ENCODE peak calls at places on chromosomes 13 and 19, in ten cellular contexts. T is H1; J is uterus; S is CD8-positive, alpha-beta T cell; K is PC-3; Z is tibial nerve; F is ascending aorta; U is adrenal gland; Y is AG04450; X is astrocyte. A is an unnamed sample. For H3K9me3, the result is how much of the 10 kb centered on the place peaks cover.

GRCh38 chr19:917323-918151 is at the start of gene KISS1R:
- DNase-seq in T (peak), J (no peak), S (peak), K (peak), Z (no peak), F (no peak), U (no peak), Y (no peak), X (no peak), A (no peak)

GRCh38 chr13:97976551-97977375 is 23.3 kb downstream of the IPO5 start:
- DNase-seq in T (peak), J (no peak), S (peak), K (no peak), Z (no peak), F (no peak), U (peak), Y (no peak), X (no peak), A (peak)

GRCh38 chr13:32969516-32969941 is 46.7 kb upstream of the KL start:
- DNase-seq in T (no peak), J (peak), S (no peak), K (no peak), Z (no peak), F (no peak), U (peak), Y (peak), X (peak), A (no peak)

GRCh38 chr19:1046836-1047695 is 7.2 kb downstream of the ABCA7 start:
- DNase-seq in T (no peak), J (no peak), S (no peak), K (no peak), Z (no peak), F (no peak), U (no peak), Y (no peak), X (no peak), A (no peak)

GRCh38 chr13:43846496-43846895 is 33.0 kb downstream of the CCDC122 start:
- DNase-seq in T (no peak), J (no peak), S (no peak), K (no peak), Z (no peak), F (no peak), U (no peak), Y (peak), X (peak), A (no peak)

GRCh38 chr19:36049080-36049698 is 4.9 kb downstream of the THAP8 start:
- DNase-seq in T (no peak), J (no peak), S (no peak), K (peak), Z (no peak), F (no peak), U (no peak), Y (no peak), X (no peak), A (no peak)

GRCh38 chr19:55647732-55648656 is at the start of gene CCDC106:
- DNase-seq in T (peak), J (peak), S (peak), K (peak), Z (no peak), F (no peak), U (peak), Y (no peak), X (peak), A (no peak)

GRCh38 chr19:55251296-55252081 is 7.3 kb downstream of the PPP6R1 start:
- DNase-seq in T (no peak), J (no peak), S (peak), K (peak), Z (no peak), F (no peak), U (no peak), Y (no peak), X (peak), A (no peak)

GRCh38 chr19:48946789-48947542 is 7.7 kb upstream of the BAX start:
- DNase-seq in T (no peak), J (no peak), S (no peak), K (no peak), Z (no peak), F (no peak), U (no peak), Y (no peak), X (no peak), A (no peak)

GRCh38 chr19:9453953-9454352 is 18.6 kb upstream of the ZNF266 start:
- DNase-seq in T (no peak), J (no peak), S (no peak), K (no peak), Z (no peak), F (no peak), U (no peak), Y (no peak), X (no peak), A (no peak)

GRCh38 chr13:63680704-63681103 is 2265.1 kb upstream of the PCDH20 start:
- DNase-seq in T (no peak), J (no peak), S (no peak), K (no peak), Z (no peak), F (no peak), U (no peak), Y (no peak), X (no peak), A (no peak)

GRCh38 chr13:46121033-46121432 is 16.2 kb upstream of the CPB2 start:
- DNase-seq in T (no peak), J (no peak), S (no peak), K (no peak), Z (no peak), F (no peak), U (no peak), Y (no peak), X (no peak), A (no peak)

GRCh38 chr13:20263393-20264044 is 31.4 kb upstream of the GJB6 start:
- DNase-seq in T (no peak), J (no peak), S (no peak), K (no peak), Z (no peak), F (no peak), U (no peak), Y (no peak), X (no peak), A (no peak)

GRCh38 chr13:113357529-113357928 is 6.4 kb downstream of the GRTP1 start:
- DNase-seq in T (no peak), J (no peak), S (no peak), K (peak), Z (no peak), F (no peak), U (no peak), Y (peak), X (peak), A (no peak)

GRCh38 chr13:36130542-36131214 is 504 bp downstream of the DCLK1 start:
- DNase-seq in T (peak), J (peak), S (no peak), K (no peak), Z (no peak), F (no peak), U (no peak), Y (no peak), X (no peak), A (no peak)

GRCh38 chr13:95296326-95296939 is 4.8 kb downstream of the ABCC4 start:
- DNase-seq in T (peak), J (no peak), S (peak), K (peak), Z (no peak), F (no peak), U (peak), Y (no peak), X (no peak), A (no peak)

GRCh38 chr13:45356966-45357689 is 16.1 kb upstream of the TPT1 start:
- DNase-seq in T (no peak), J (no peak), S (no peak), K (no peak), Z (no peak), F (no peak), U (no peak), Y (no peak), X (peak), A (no peak)

GRCh38 chr19:835201-835810 is 5.5 kb upstream of the PRTN3 start:
- DNase-seq in T (no peak), J (no peak), S (no peak), K (no peak), Z (no peak), F (no peak), U (no peak), Y (no peak), X (no peak), A (no peak)

GRCh38 chr13:69600811-69601210 is 506.8 kb upstream of the ATXN8OS start:
- DNase-seq in T (no peak), J (no peak), S (no peak), K (no peak), Z (no peak), F (no peak), U (no peak), Y (no peak), X (no peak), A (no peak)

GRCh38 chr13:33185853-33186252 is 99.7 kb downstream of the STARD13 start:
- DNase-seq in T (no peak), J (no peak), S (no peak), K (no peak), Z (no peak), F (no peak), U (no peak), Y (no peak), X (peak), A (no peak)

GRCh38 chr19:14114854-14115253 is 2.7 kb downstream of the PRKACA start:
- DNase-seq in T (peak), J (no peak), S (peak), K (peak), Z (no peak), F (no peak), U (peak), Y (no peak), X (no peak), A (peak)

GRCh38 chr19:24060687-24061356 is 26.2 kb upstream of the ZNF254 start:
- DNase-seq in T (no peak), J (no peak), S (no peak), K (peak), Z (no peak), F (no peak), U (no peak), Y (no peak), X (no peak), A (no peak)

GRCh38 chr13:108963846-108964600 is 334.6 kb downstream of the MYO16 start:
- DNase-seq in T (no peak), J (no peak), S (no peak), K (peak), Z (no peak), F (no peak), U (no peak), Y (peak), X (peak), A (no peak)

GRCh38 chr13:111219306-111219705 is 101.1 kb upstream of the TEX29 start:
- DNase-seq in T (no peak), J (no peak), S (no peak), K (no peak), Z (no peak), F (no peak), U (no peak), Y (peak), X (peak), A (no peak)

GRCh38 chr19:11693505-11694499 is 44.9 kb downstream of the ZNF823 start:
- DNase-seq in T (peak), J (no peak), S (no peak), K (peak), Z (no peak), F (no peak), U (no peak), Y (no peak), X (peak), A (no peak)

GRCh38 chr13:97967948-97968347 is 14.5 kb downstream of the IPO5 start:
- DNase-seq in T (no peak), J (no peak), S (no peak), K (no peak), Z (no peak), F (no peak), U (no peak), Y (no peak), X (peak), A (no peak)

GRCh38 chr19:1855040-1855827 is 7.0 kb upstream of the REXO1 start:
- DNase-seq in T (peak), J (peak), S (peak), K (peak), Z (peak), F (peak), U (peak), Y (peak), X (peak), A (peak)

GRCh38 chr19:50046649-50047503 is 21.1 kb downstream of the ZNF473 start:
- DNase-seq in T (peak), J (no peak), S (peak), K (peak), Z (peak), F (no peak), U (peak), Y (no peak), X (no peak), A (peak)

GRCh38 chr19:50044922-50045321 is 19.1 kb downstream of the ZNF473 start:
- DNase-seq in T (no peak), J (no peak), S (no peak), K (no peak), Z (no peak), F (no peak), U (no peak), Y (no peak), X (no peak), A (no peak)

GRCh38 chr19:50050406-50051223 is 24.8 kb downstream of the ZNF473 start:
- DNase-seq in T (peak), J (peak), S (peak), K (peak), Z (peak), F (peak), U (peak), Y (peak), X (peak), A (peak)

GRCh38 chr19:50043967-50044366 is 18.2 kb downstream of the ZNF473 start:
- DNase-seq in T (no peak), J (no peak), S (no peak), K (no peak), Z (no peak), F (no peak), U (no peak), Y (no peak), X (no peak), A (no peak)

GRCh38 chr19:50047686-50048085 is 21.9 kb downstream of the ZNF473 start:
- DNase-seq in T (no peak), J (no peak), S (no peak), K (no peak), Z (no peak), F (no peak), U (no peak), Y (no peak), X (no peak), A (no peak)
- H3K9me3 ChIP-seq in T (half or more), J (under half), S (under half), K (under half), Z (under half), F (half or more), U (under half), Y (half or more), X (half or more), A (under half)

GRCh38 chr19:58089846-58090245 is 8.2 kb downstream of the ZSCAN18 start:
- DNase-seq in T (no peak), J (no peak), S (no peak), K (no peak), Z (no peak), F (no peak), U (no peak), Y (no peak), X (no peak), A (no peak)

GRCh38 chr19:58084596-58085347 is 13.3 kb downstream of the ZSCAN18 start:
- DNase-seq in T (no peak), J (no peak), S (no peak), K (no peak), Z (no peak), F (no peak), U (no peak), Y (no peak), X (no peak), A (no peak)

GRCh38 chr19:58086825-58087710 is 11.0 kb downstream of the ZSCAN18 start:
- DNase-seq in T (no peak), J (no peak), S (no peak), K (no peak), Z (no peak), F (no peak), U (no peak), Y (no peak), X (no peak), A (no peak)

GRCh38 chr19:58088521-58089052 is 9.4 kb downstream of the ZSCAN18 start:
- DNase-seq in T (no peak), J (no peak), S (no peak), K (no peak), Z (no peak), F (no peak), U (no peak), Y (no peak), X (no peak), A (no peak)

DNA sequence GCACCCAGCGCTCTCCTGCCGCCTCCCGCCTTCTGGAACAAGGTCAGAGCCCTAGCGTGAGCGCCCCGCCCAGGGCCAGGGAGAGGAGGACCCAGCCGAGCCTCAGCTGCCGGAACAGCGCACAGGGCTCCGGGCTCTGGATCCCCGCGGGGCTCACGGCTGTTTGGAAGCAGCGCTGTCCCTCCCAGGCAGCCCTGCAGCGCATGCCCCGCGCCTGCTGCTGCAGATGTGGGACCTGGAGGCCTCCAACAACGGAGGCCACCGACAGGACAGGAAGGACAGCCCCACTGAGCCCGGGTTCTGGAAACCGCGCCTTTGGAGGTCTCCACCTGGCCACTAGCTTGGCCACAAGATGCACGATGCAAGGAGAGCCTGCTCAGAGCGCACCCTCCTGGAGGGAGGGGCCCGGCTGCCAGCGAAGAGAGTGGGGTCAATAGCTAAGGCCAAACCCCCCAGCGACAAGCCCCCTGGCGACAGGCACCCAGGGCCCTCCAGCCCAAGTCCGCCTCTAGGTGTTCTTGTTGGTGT is 12.6 kb downstream of the ZSCAN18 start:
- DNase-seq in T (no peak), J (no peak), S (no peak), K (no peak), Z (no peak), F (no peak), U (no peak), Y (no peak), X (no peak), A (no peak)
- H3K9me3 ChIP-seq in T (under half), J (under half), S (under half), K (half or more), Z (under half), F (half or more), U (under half), Y (half or more), X (under half), A (under half)

GRCh38 chr13:101949681-101950080 is 452.2 kb downstream of the FGF14 start:
- DNase-seq in T (no peak), J (no peak), S (no peak), K (no peak), Z (no peak), F (no peak), U (no peak), Y (no peak), X (no peak), A (no peak)

GRCh38 chr13:101945435-101945834 is 456.4 kb downstream of the FGF14 start:
- DNase-seq in T (no peak), J (no peak), S (no peak), K (no peak), Z (no peak), F (no peak), U (no peak), Y (no peak), X (no peak), A (no peak)

GRCh38 chr13:101946411-101946810 is 455.4 kb downstream of the FGF14 start:
- DNase-seq in T (no peak), J (no peak), S (no peak), K (no peak), Z (no peak), F (no peak), U (no peak), Y (no peak), X (no peak), A (no peak)

GRCh38 chr13:101955764-101956163 is 446.1 kb downstream of the FGF14 start:
- DNase-seq in T (no peak), J (no peak), S (no peak), K (no peak), Z (no peak), F (no peak), U (no peak), Y (no peak), X (no peak), A (no peak)

DNA sequence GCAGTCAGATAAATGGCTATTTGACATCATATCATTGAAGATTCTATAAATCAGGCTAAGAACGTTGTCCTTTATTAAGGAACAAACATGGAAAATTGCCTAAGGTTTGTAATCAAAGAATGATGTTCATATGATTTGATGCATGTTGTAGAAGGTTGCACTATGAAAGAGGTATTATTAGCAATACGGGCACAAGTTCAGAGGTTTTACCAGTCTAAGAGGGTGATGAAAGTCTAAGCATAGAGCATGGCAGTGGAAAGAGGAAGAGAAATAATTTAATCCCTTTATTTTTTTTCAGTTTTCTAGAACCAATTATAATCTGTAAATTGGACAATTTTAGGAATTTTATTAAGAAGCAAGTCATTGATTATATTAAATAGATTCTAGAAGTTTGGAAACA is 450.7 kb downstream of the FGF14 start:
- DNase-seq in T (no peak), J (no peak), S (no peak), K (no peak), Z (no peak), F (no peak), U (no peak), Y (no peak), X (no peak), A (no peak)
- H3K9me3 ChIP-seq in T (under half), J (under half), S (under half), K (under half), Z (under half), F (under half), U (under half), Y (under half), X (under half), A (under half)

GRCh38 chr19:52653161-52653560 is 15.0 kb upstream of the ZNF83 start:
- DNase-seq in T (no peak), J (no peak), S (no peak), K (no peak), Z (no peak), F (no peak), U (no peak), Y (no peak), X (no peak), A (no peak)

GRCh38 chr19:52651956-52652355 is 13.8 kb upstream of the ZNF83 start:
- DNase-seq in T (no peak), J (no peak), S (no peak), K (no peak), Z (no peak), F (no peak), U (no peak), Y (no peak), X (no peak), A (no peak)

GRCh38 chr19:52646571-52647222 is 8.5 kb upstream of the ZNF83 start:
- DNase-seq in T (no peak), J (no peak), S (no peak), K (no peak), Z (no peak), F (no peak), U (no peak), Y (no peak), X (peak), A (no peak)

GRCh38 chr19:52648336-52648990 is 10.3 kb upstream of the ZNF83 start:
- DNase-seq in T (no peak), J (no peak), S (no peak), K (no peak), Z (no peak), F (no peak), U (no peak), Y (no peak), X (peak), A (no peak)
- H3K9me3 ChIP-seq in T (under half), J (under half), S (under half), K (under half), Z (under half), F (under half), U (under half), Y (under half), X (under half), A (under half)

DNA sequence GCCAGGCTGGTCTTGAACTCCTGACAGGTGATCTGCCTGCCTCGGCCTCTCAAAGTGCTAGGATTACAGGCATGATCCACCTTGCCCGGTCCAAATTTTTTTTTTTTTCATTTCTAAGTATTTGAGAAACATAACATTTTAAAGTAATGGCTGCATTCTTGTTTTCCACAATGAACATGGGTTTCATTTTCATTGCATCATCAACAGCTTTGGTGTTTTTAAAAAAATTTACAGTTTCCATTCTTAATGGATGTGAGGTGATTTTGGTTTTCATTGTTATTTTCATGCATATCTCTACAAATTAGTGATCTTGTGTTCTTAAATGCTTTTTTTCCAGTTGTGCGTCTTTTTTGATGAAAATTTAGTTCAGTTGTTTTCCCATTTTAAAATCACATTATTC is 27.5 kb downstream of the ZNF429 start:
- DNase-seq in T (no peak), J (no peak), S (no peak), K (no peak), Z (no peak), F (no peak), U (no peak), Y (no peak), X (no peak), A (no peak)
- H3K9me3 ChIP-seq in T (under half), J (under half), S (under half), K (under half), Z (under half), F (half or more), U (under half), Y (under half), X (under half), A (under half)

DNA sequence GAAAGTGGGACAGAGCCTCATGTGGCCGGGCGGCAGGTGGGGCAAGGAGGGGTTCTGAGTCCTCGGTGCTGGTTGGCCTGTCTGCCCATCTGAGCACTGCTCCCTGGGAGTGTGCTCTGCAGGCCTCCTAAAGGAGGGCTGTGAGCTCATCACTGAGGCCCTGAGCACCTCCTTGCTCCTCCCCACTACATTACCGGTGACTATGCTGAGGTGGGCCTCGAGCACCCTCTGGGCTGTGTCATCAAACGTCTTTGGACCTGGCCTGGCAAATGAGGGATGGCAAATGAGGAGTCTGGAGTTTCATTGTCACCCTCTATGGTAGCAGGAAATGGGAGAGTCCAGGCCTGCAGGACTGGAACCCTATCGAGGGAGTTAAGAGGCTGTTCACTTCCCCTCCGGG is 38.8 kb upstream of the ZNF429 start:
- DNase-seq in T (no peak), J (no peak), S (no peak), K (no peak), Z (no peak), F (no peak), U (no peak), Y (no peak), X (no peak), A (no peak)
- H3K9me3 ChIP-seq in T (under half), J (under half), S (under half), K (under half), Z (under half), F (under half), U (under half), Y (half or more), X (under half), A (under half)

A was measured in T-helper 17 cell.